ENCODE peak calls at places on chromosome 21, in four cellular contexts. B is fibroblast of lung, O is PC-3, K is IMR-90. Z is an unnamed sample. For H4K20me1 and H3K4me1, the result is how much of the 10 kb centered on the place peaks cover.

GRCh38 chr21:42079939-42080787 is 9.0 kb downstream of the UMODL1 start:
- DNase-seq in B (no peak), K (peak), O (no peak), Z (no peak)

GRCh38 chr21:33622253-33622652 is 19.3 kb downstream of the CRYZL1 start:
- DNase-seq in K (no peak), B (no peak), O (no peak), Z (no peak)

GRCh38 chr21:27112186-27112585 is 145.3 kb upstream of the ADAMTS5 start:
- DNase-seq in B (no peak), K (peak), O (peak), Z (no peak)

GRCh38 chr21:17542371-17542992 is 29.6 kb downstream of the CXADR start:
- DNase-seq in O (no peak), K (no peak), B (peak), Z (no peak)

GRCh38 chr21:40553781-40554180 is 293.2 kb downstream of the DSCAM start:
- DNase-seq in B (no peak), K (no peak), O (no peak), Z (no peak)

GRCh38 chr21:34992736-34993135 is 56.4 kb downstream of the RUNX1 start:
- DNase-seq in O (no peak), B (peak), K (peak), Z (no peak)

GRCh38 chr21:35982717-35983116 is 77.6 kb downstream of the SETD4 start:
- DNase-seq in K (no peak), B (no peak), O (no peak), Z (no peak)

GRCh38 chr21:32705139-32705538 is 22.7 kb downstream of the SYNJ1 start:
- DNase-seq in K (peak), B (no peak), O (no peak), Z (no peak)

GRCh38 chr21:42384999-42385398 is 10.9 kb downstream of the TMPRSS3 start:
- DNase-seq in O (peak), K (no peak), B (no peak), Z (peak)

GRCh38 chr21:33396966-33397365 is 6.2 kb upstream of the IFNGR2 start:
- DNase-seq in O (no peak), B (peak), K (peak), Z (peak)

GRCh38 chr21:18275740-18276139 is 31.1 kb downstream of the CHODL start:
- DNase-seq in K (no peak), O (no peak), B (no peak), Z (no peak)

GRCh38 chr21:41360072-41360821 is 1.6 kb upstream of the MX2 start:
- DNase-seq in B (peak), O (peak), K (peak), Z (no peak)

GRCh38 chr21:34888569-34889286 is 160.4 kb downstream of the RUNX1 start:
- DNase-seq in K (peak), O (peak), B (peak), Z (peak)

GRCh38 chr21:16279658-16280581 is 550.1 kb downstream of the USP25 start:
- DNase-seq in B (peak), O (no peak), K (peak), Z (peak)

GRCh38 chr21:42219606-42220137 is 732 bp downstream of the ABCG1 start:
- DNase-seq in B (no peak), O (no peak), K (peak), Z (peak)

GRCh38 chr21:33327792-33328433 is 3.1 kb downstream of the IFNAR1 start:
- DNase-seq in B (no peak), O (no peak), K (no peak), Z (no peak)

GRCh38 chr21:36113647-36114428 is 21.0 kb upstream of the CBR3 start:
- DNase-seq in O (peak), K (no peak), B (no peak), Z (no peak)

GRCh38 chr21:21000576-21001175 is 2.5 kb downstream of the NCAM2 start:
- DNase-seq in O (no peak), B (no peak), K (no peak), Z (no peak)

DNA sequence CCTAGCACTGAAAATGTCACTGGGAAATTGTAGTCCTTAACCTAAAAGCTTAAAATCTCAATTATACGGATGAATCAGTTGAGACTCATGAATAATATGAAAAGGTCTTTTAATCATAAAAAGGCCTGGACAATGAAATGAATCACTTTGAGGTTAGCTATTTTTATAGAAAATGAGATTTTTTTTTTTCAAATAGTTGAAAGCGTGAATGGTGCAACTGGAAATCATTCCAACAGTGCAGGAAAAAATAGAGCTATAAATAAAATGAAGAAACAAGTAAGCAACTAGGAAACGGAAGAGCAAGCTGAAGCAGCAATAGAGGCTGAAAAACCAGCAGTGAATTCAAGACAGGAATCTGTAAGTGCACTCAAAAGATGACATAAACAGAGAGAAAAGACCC is 142.9 kb downstream of the BACH1 start:
- DNase-seq in K (no peak), B (no peak), O (no peak), Z (no peak)
- H3K4me2 ChIP-seq in K (no peak), B (no peak), O (no peak), Z (no peak)

GRCh38 chr21:15039607-15040299 is 25.0 kb downstream of the NRIP1 start:
- DNase-seq in B (no peak), O (no peak), K (no peak), Z (no peak)

GRCh38 chr21:15050588-15051377 is 14.0 kb downstream of the NRIP1 start:
- DNase-seq in B (no peak), O (no peak), K (no peak), Z (peak)

GRCh38 chr21:15042531-15042930 is 22.3 kb downstream of the NRIP1 start:
- DNase-seq in B (no peak), K (no peak), O (no peak), Z (no peak)

DNA sequence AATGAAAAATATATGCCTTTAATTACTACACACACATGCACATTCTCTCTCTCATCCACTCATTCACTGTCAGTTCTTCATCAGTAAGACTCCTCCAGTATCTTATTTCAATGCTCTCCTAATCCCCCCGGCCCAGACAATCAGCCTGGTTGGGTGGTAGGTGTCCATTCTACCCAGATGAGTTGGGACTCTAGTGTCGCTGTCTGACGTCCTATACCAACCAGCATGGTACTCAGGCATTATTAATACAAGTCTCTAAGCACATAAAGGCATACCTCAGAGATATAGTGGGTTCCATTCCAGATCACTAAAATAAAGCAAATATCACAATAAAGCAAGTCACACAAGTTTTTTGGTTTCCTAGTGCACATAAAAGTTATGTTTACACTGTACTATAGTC is 19.8 kb downstream of the NRIP1 start:
- DNase-seq in K (no peak), O (no peak), B (no peak), Z (no peak)
- H4K20me1 ChIP-seq in K (half or more), O (half or more), B (under half), Z (under half)

GRCh38 chr21:31666445-31667010 is 7.0 kb downstream of the SOD1 start:
- DNase-seq in O (no peak), B (no peak), K (no peak), Z (no peak)

GRCh38 chr21:31660134-31660565 is 657 bp downstream of the SOD1 start:
- DNase-seq in B (peak), K (no peak), O (peak), Z (peak)

GRCh38 chr21:31665397-31665796 is 5.9 kb downstream of the SOD1 start:
- DNase-seq in B (no peak), K (peak), O (no peak), Z (no peak)

GRCh38 chr21:31667141-31667540 is 7.6 kb downstream of the SOD1 start:
- DNase-seq in K (no peak), B (no peak), O (no peak), Z (no peak)

GRCh38 chr21:31663584-31664249 is 4.2 kb downstream of the SOD1 start:
- DNase-seq in K (no peak), O (no peak), B (no peak), Z (no peak)
- H3K4me1 ChIP-seq in K (under half), O (under half), B (under half), Z (under half)

GRCh38 chr21:38286739-38287426 is 30.1 kb downstream of the KCNJ15 start:
- DNase-seq in B (no peak), O (no peak), K (no peak), Z (no peak)
- H3K4me2 ChIP-seq in B (no peak), O (no peak), K (no peak), Z (no peak)

DNA sequence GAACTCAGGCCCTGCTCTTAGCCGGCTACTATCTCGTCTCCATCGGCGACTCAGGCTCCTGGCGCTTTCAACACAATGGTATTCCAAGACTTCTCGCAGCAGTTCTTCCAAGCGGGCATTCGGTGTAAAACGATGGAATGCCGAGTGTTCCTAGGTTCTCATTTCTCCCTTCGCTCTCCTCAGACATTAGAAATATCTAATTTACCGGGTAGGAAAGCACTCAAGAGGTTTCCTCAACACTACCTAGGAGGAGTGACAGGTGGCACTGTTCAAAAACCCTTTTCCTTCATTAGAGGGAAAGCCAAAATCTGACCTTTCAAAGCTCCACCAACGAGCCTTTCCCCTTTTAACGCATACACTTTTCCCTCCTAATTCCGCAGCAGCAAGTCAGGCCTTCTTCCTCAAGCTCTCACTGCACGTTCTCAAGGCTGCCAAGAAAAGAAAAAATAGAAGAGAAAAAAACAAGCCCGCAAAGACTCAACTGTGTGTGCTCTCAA is 601 bp downstream of the UBE2G2 start:
- DNase-seq in O (peak), K (peak), B (peak), Z (peak)
- H4K20me1 ChIP-seq in O (under half), K (under half), B (under half), Z (under half)

DNA sequence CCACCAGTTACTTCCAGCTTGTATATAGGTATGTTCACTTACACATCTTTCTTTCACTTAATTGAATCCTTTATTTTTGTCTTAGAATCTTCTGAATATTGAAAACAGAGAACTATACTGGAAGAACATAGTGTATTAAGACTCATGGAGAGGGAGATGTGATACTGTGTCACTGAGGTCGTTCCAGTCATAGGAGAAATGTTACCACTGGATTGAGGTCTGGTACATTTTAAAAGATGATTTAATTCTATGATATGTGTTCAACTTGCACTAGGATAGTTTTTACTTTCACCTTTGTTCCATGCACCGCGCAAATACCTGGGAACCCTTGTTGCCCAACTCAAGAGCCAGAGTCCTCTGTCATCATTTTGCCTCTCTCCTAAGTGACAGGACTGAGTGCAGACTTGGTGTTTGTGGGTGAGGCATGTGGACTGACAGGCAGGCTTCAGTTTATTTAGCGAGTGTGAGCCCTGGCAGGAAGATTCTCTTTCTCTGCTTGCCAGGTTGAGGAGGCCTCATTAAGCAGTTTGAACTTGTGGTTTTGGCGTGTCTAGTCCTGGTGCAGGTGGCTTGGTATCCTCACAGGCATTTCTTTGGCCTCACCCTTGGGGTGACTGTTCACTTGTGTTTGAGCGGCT is 63.7 kb downstream of the DYRK1A start:
- DNase-seq in B (no peak), O (peak), K (no peak), Z (peak)
- H3K4me1 ChIP-seq in B (under half), O (under half), K (under half), Z (under half)

GRCh38 chr21:37371041-37371397 is 4.4 kb downstream of the DYRK1A start:
- DNase-seq in O (no peak), B (no peak), K (no peak), Z (no peak)
- H3K4me2 ChIP-seq in O (peak), B (peak), K (peak), Z (peak)

GRCh38 chr21:15061284-15061683 is 3.5 kb downstream of the NRIP1 start:
- DNase-seq in B (no peak), O (no peak), K (no peak), Z (no peak)
- H4K20me1 ChIP-seq in B (under half), O (half or more), K (half or more), Z (half or more)

Z was measured in hepatocyte.